ENCODE peak calls at places on chromosome 18, in six cellular contexts. One of them, this sample, is unnamed.
A peak's percentile ranks its signal among the peaks of the same experiment; 100 is the strongest.

GRCh38 chr18:7645756-7646155 is 78.6 kb downstream of the PTPRM start:
- DNase-seq in Panc1: no peak
- DNase-seq in mucosa of descending colon: no peak
- DNase-seq in pancreas: peak; percentile 47
- DNase-seq in K562: no peak
- DNase-seq in neural crest cell: no peak
- DNase-seq in this sample: no peak

GRCh38 chr18:12515550-12515949 is 107.8 kb downstream of the PRELID3A start:
- DNase-seq in mucosa of descending colon: no peak
- DNase-seq in Panc1: no peak
- DNase-seq in K562: no peak
- DNase-seq in neural crest cell: no peak
- DNase-seq in pancreas: no peak
- DNase-seq in this sample: no peak

GRCh38 chr18:22378672-22379282 is 38.9 kb downstream of the CTAGE1 start:
- DNase-seq in mucosa of descending colon: peak; percentile 72
- DNase-seq in pancreas: peak; percentile 64
- DNase-seq in neural crest cell: peak; percentile 7
- DNase-seq in Panc1: no peak
- DNase-seq in K562: peak; percentile 16
- DNase-seq in this sample: peak; percentile 27

GRCh38 chr18:74139888-74140287 is 7.7 kb downstream of the FBXO15 start:
- DNase-seq in neural crest cell: no peak
- DNase-seq in pancreas: no peak
- DNase-seq in K562: peak; percentile 50
- DNase-seq in mucosa of descending colon: no peak
- DNase-seq in Panc1: no peak
- DNase-seq in this sample: no peak

GRCh38 chr18:5237083-5237722 is 40.1 kb upstream of the AKAIN1 start:
- DNase-seq in Panc1: peak; percentile 10
- DNase-seq in mucosa of descending colon: no peak
- DNase-seq in K562: peak; percentile 51
- DNase-seq in pancreas: no peak
- DNase-seq in neural crest cell: no peak
- DNase-seq in this sample: no peak

GRCh38 chr18:59917422-59917821 is 17.6 kb downstream of the PMAIP1 start:
- DNase-seq in Panc1: no peak
- DNase-seq in neural crest cell: no peak
- DNase-seq in K562: peak; percentile 48
- DNase-seq in pancreas: no peak
- DNase-seq in mucosa of descending colon: no peak
- DNase-seq in this sample: no peak

GRCh38 chr18:48022531-48023330 is 92.3 kb upstream of the SMAD2 start:
- DNase-seq in pancreas: no peak
- DNase-seq in Panc1: no peak
- DNase-seq in neural crest cell: no peak
- DNase-seq in K562: peak; percentile 61
- DNase-seq in mucosa of descending colon: peak; percentile 49
- DNase-seq in this sample: no peak

GRCh38 chr18:45227004-45227403 is 388.3 kb upstream of the SLC14A2 start:
- DNase-seq in neural crest cell: no peak
- DNase-seq in pancreas: no peak
- DNase-seq in K562: no peak
- DNase-seq in mucosa of descending colon: no peak
- DNase-seq in Panc1: no peak
- DNase-seq in this sample: no peak

GRCh38 chr18:11520536-11520935 is 88.9 kb upstream of the SLC35G4 start:
- DNase-seq in Panc1: no peak
- DNase-seq in K562: no peak
- DNase-seq in pancreas: no peak
- DNase-seq in mucosa of descending colon: no peak
- DNase-seq in neural crest cell: no peak
- DNase-seq in this sample: no peak

GRCh38 chr18:11989966-11990380 is 8.7 kb downstream of the IMPA2 start:
- DNase-seq in pancreas: peak; percentile 81
- DNase-seq in neural crest cell: no peak
- DNase-seq in mucosa of descending colon: peak; percentile 35
- DNase-seq in Panc1: no peak
- DNase-seq in K562: no peak
- DNase-seq in this sample: no peak

GRCh38 chr18:44744206-44745180 is 63.8 kb downstream of the SETBP1 start:
- DNase-seq in neural crest cell: peak; percentile 61
- DNase-seq in Panc1: no peak
- DNase-seq in K562: no peak
- DNase-seq in mucosa of descending colon: no peak
- DNase-seq in pancreas: peak; percentile 65
- DNase-seq in this sample: peak; percentile 77

GRCh38 chr18:75081486-75081885 is 127.5 kb downstream of the PTGR3 start:
- DNase-seq in neural crest cell: no peak
- DNase-seq in Panc1: no peak
- DNase-seq in pancreas: no peak
- DNase-seq in mucosa of descending colon: no peak
- DNase-seq in K562: no peak
- DNase-seq in this sample: no peak

GRCh38 chr18:45050712-45051639 is 370.3 kb downstream of the SETBP1 start:
- DNase-seq in neural crest cell: no peak
- DNase-seq in Panc1: peak; percentile 32
- DNase-seq in mucosa of descending colon: no peak
- DNase-seq in K562: no peak
- DNase-seq in pancreas: no peak
- DNase-seq in this sample: no peak

GRCh38 chr18:41449612-41450011 is 505.4 kb upstream of the PIK3C3 start:
- DNase-seq in neural crest cell: no peak
- DNase-seq in Panc1: no peak
- DNase-seq in pancreas: no peak
- DNase-seq in mucosa of descending colon: no peak
- DNase-seq in K562: no peak
- DNase-seq in this sample: no peak

GRCh38 chr18:74760436-74760835 is 162.8 kb downstream of the ZNF407 start:
- DNase-seq in Panc1: no peak
- DNase-seq in neural crest cell: no peak
- DNase-seq in K562: no peak
- DNase-seq in mucosa of descending colon: no peak
- DNase-seq in pancreas: no peak
- DNase-seq in this sample: no peak

GRCh38 chr18:64409511-64409910 is 260.6 kb upstream of the LINC00305 start:
- DNase-seq in mucosa of descending colon: peak; percentile 32
- DNase-seq in pancreas: no peak
- DNase-seq in Panc1: no peak
- DNase-seq in neural crest cell: no peak
- DNase-seq in K562: no peak
- DNase-seq in this sample: no peak

GRCh38 chr18:36162981-36163380 is 24.3 kb upstream of the MOCOS start:
- DNase-seq in Panc1: no peak
- DNase-seq in pancreas: no peak
- DNase-seq in neural crest cell: no peak
- DNase-seq in mucosa of descending colon: no peak
- DNase-seq in K562: no peak
- DNase-seq in this sample: no peak

GRCh38 chr18:76989647-76990190 is 142.9 kb downstream of the MBP start:
- DNase-seq in mucosa of descending colon: no peak
- DNase-seq in K562: no peak
- DNase-seq in pancreas: no peak
- DNase-seq in neural crest cell: no peak
- DNase-seq in Panc1: no peak
- DNase-seq in this sample: no peak

GRCh38 chr18:63472380-63472779 is 4.4 kb upstream of the SERPINB5 start:
- DNase-seq in mucosa of descending colon: peak; percentile 68
- DNase-seq in Panc1: no peak
- DNase-seq in pancreas: no peak
- DNase-seq in K562: no peak
- DNase-seq in neural crest cell: no peak
- DNase-seq in this sample: no peak

GRCh38 chr18:24785019-24785418 is 324.6 kb downstream of the HRH4 start:
- DNase-seq in neural crest cell: no peak
- DNase-seq in Panc1: no peak
- DNase-seq in mucosa of descending colon: no peak
- DNase-seq in K562: no peak
- DNase-seq in pancreas: no peak
- DNase-seq in this sample: no peak

GRCh38 chr18:73614812-73615211 is 532.8 kb downstream of the FBXO15 start:
- DNase-seq in mucosa of descending colon: no peak
- DNase-seq in Panc1: no peak
- DNase-seq in pancreas: no peak
- DNase-seq in neural crest cell: no peak
- DNase-seq in K562: no peak
- DNase-seq in this sample: no peak

GRCh38 chr18:30684825-30685481 is 357.6 kb downstream of the DSC3 start:
- DNase-seq in Panc1: no peak
- DNase-seq in K562: peak; percentile 37
- DNase-seq in neural crest cell: no peak
- DNase-seq in mucosa of descending colon: no peak
- DNase-seq in pancreas: no peak
- DNase-seq in this sample: no peak

GRCh38 chr18:50631831-50632285 is 72.0 kb downstream of the MAPK4 start:
- DNase-seq in Panc1: no peak
- DNase-seq in neural crest cell: no peak
- DNase-seq in pancreas: no peak
- DNase-seq in mucosa of descending colon: no peak
- DNase-seq in K562: no peak
- DNase-seq in this sample: no peak

GRCh38 chr18:60936101-60936500 is 397.1 kb upstream of the CDH20 start:
- DNase-seq in Panc1: no peak
- DNase-seq in K562: no peak
- DNase-seq in neural crest cell: no peak
- DNase-seq in mucosa of descending colon: no peak
- DNase-seq in pancreas: no peak
- DNase-seq in this sample: no peak

GRCh38 chr18:67599277-67599676 is 82.8 kb upstream of the DSEL start:
- DNase-seq in mucosa of descending colon: no peak
- DNase-seq in neural crest cell: no peak
- DNase-seq in pancreas: no peak
- DNase-seq in Panc1: no peak
- DNase-seq in K562: no peak
- DNase-seq in this sample: no peak

GRCh38 chr18:13910986-13911385 is 4.3 kb downstream of the MC2R start:
- DNase-seq in pancreas: no peak
- DNase-seq in Panc1: no peak
- DNase-seq in K562: no peak
- DNase-seq in neural crest cell: no peak
- DNase-seq in mucosa of descending colon: no peak
- DNase-seq in this sample: no peak

GRCh38 chr18:13910501-13910900 is 4.8 kb downstream of the MC2R start:
- DNase-seq in neural crest cell: no peak
- DNase-seq in pancreas: no peak
- DNase-seq in Panc1: no peak
- DNase-seq in mucosa of descending colon: no peak
- DNase-seq in K562: no peak
- DNase-seq in this sample: peak; percentile 56

GRCh38 chr18:13912601-13913000 is 2.7 kb downstream of the MC2R start:
- DNase-seq in K562: no peak
- DNase-seq in neural crest cell: no peak
- DNase-seq in mucosa of descending colon: no peak
- DNase-seq in pancreas: no peak
- DNase-seq in Panc1: no peak
- DNase-seq in this sample: no peak

GRCh38 chr18:13909141-13909540 is 6.2 kb downstream of the MC2R start:
- DNase-seq in Panc1: no peak
- DNase-seq in K562: no peak
- DNase-seq in neural crest cell: no peak
- DNase-seq in pancreas: no peak
- DNase-seq in mucosa of descending colon: no peak
- DNase-seq in this sample: no peak

DNA sequence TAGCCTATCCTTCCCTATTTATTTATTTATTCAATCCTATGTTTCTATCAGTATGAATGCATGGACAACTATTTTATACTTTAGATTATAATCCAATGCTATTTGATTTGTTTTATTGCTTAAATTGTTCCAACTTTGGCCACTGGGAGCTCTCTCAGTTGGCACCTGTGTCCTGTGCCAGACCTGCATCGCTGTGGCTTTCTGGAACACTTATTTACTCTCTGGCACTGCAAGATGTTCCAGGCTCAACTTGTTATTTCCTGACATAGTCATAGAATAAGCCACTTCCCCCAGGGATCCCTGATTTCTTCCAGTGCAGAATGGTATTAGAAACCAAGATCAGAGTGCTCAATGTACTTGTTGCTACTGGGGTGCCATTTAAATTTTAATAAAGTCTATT is 5.8 kb downstream of the MC2R start:
- DNase-seq in neural crest cell: no peak
- DNase-seq in mucosa of descending colon: no peak
- DNase-seq in pancreas: no peak
- DNase-seq in Panc1: no peak
- DNase-seq in K562: no peak
- DNase-seq in this sample: no peak
- TF ChIP-seq CTCF in neural crest cell: no peak
- TF ChIP-seq CTCF in mucosa of descending colon: no peak
- TF ChIP-seq CTCF in pancreas: no peak
- TF ChIP-seq CTCF in Panc1: no peak
- TF ChIP-seq CTCF in K562: no peak
- TF ChIP-seq CTCF in this sample: no peak

GRCh38 chr18:49628993-49629795 is 67.3 kb downstream of the LIPG start:
- DNase-seq in K562: no peak
- DNase-seq in neural crest cell: no peak
- DNase-seq in Panc1: no peak
- DNase-seq in mucosa of descending colon: peak; percentile 40
- DNase-seq in pancreas: peak; percentile 55
- DNase-seq in this sample: no peak
- TF ChIP-seq CTCF in K562: no peak
- TF ChIP-seq CTCF in neural crest cell: peak; percentile 55
- TF ChIP-seq CTCF in Panc1: peak; percentile 23
- TF ChIP-seq CTCF in mucosa of descending colon: peak; percentile 14
- TF ChIP-seq CTCF in pancreas: peak; percentile 9
- TF ChIP-seq CTCF in this sample: peak; percentile 31

GRCh38 chr18:54679318-54680149 is 88.5 kb downstream of the DYNAP start:
- DNase-seq in pancreas: peak; percentile 18
- DNase-seq in mucosa of descending colon: peak; percentile 58
- DNase-seq in K562: peak; percentile 61
- DNase-seq in Panc1: peak; percentile 73
- DNase-seq in neural crest cell: no peak
- DNase-seq in this sample: no peak
- TF ChIP-seq CTCF in pancreas: no peak
- TF ChIP-seq CTCF in mucosa of descending colon: no peak
- TF ChIP-seq CTCF in K562: peak; percentile 48
- TF ChIP-seq CTCF in Panc1: peak; percentile 36
- TF ChIP-seq CTCF in neural crest cell: peak; percentile 72
- TF ChIP-seq CTCF in this sample: no peak

GRCh38 chr18:34592961-34593382 is 117.1 kb upstream of the DTNA start:
- DNase-seq in Panc1: no peak
- DNase-seq in pancreas: peak; percentile 63
- DNase-seq in K562: no peak
- DNase-seq in neural crest cell: peak; percentile 5
- DNase-seq in mucosa of descending colon: peak; percentile 12
- DNase-seq in this sample: peak; percentile 35

GRCh38 chr18:34591920-34592444 is 118.1 kb upstream of the DTNA start:
- DNase-seq in Panc1: no peak
- DNase-seq in K562: no peak
- DNase-seq in neural crest cell: no peak
- DNase-seq in mucosa of descending colon: no peak
- DNase-seq in pancreas: no peak
- DNase-seq in this sample: no peak

GRCh38 chr18:34594243-34594642 is 115.9 kb upstream of the DTNA start:
- DNase-seq in Panc1: no peak
- DNase-seq in mucosa of descending colon: no peak
- DNase-seq in pancreas: no peak
- DNase-seq in neural crest cell: no peak
- DNase-seq in K562: no peak
- DNase-seq in this sample: no peak

GRCh38 chr18:34598136-34598635 is 111.9 kb upstream of the DTNA start:
- DNase-seq in neural crest cell: no peak
- DNase-seq in K562: no peak
- DNase-seq in Panc1: no peak
- DNase-seq in pancreas: no peak
- DNase-seq in mucosa of descending colon: no peak
- DNase-seq in this sample: no peak

GRCh38 chr18:34595673-34596072 is 114.4 kb upstream of the DTNA start:
- DNase-seq in pancreas: no peak
- DNase-seq in neural crest cell: no peak
- DNase-seq in K562: no peak
- DNase-seq in Panc1: no peak
- DNase-seq in mucosa of descending colon: no peak
- DNase-seq in this sample: no peak
- TF ChIP-seq CTCF in pancreas: no peak
- TF ChIP-seq CTCF in neural crest cell: peak; percentile 42
- TF ChIP-seq CTCF in K562: no peak
- TF ChIP-seq CTCF in Panc1: peak; percentile 21
- TF ChIP-seq CTCF in mucosa of descending colon: no peak
- TF ChIP-seq CTCF in this sample: no peak

This sample was measured in glutamatergic neuron.